ENCODE peak calls at places on chromosomes 11 and 22, in four cellular contexts. I is osteoblast; C is IMR-90; V is CD4-positive, alpha-beta memory T cell. H is an unnamed sample.

GRCh38 chr11:35943761-35944502 is at the start of gene LDLRAD3:
- DNase-seq in I (peak; percentile 98), C (peak; percentile 82), V (no peak), H (peak; percentile 63)

GRCh38 chr11:5288912-5289525 is 12.7 kb downstream of the OR51B4 start:
- DNase-seq in I (no peak), C (peak; percentile 44), V (no peak), H (no peak)

GRCh38 chr22:42919199-42919598 is 62.1 kb upstream of the ARFGAP3 start:
- DNase-seq in I (peak; percentile 39), C (no peak), V (no peak), H (no peak)

GRCh38 chr11:108394744-108395284 is 72.5 kb downstream of the C11orf65 start:
- DNase-seq in I (no peak), C (no peak), V (no peak), H (no peak)

GRCh38 chr22:43829904-43830851 is 18.1 kb upstream of the EFCAB6 start:
- DNase-seq in I (peak; percentile 95), C (peak; percentile 54), V (no peak), H (no peak)

GRCh38 chr11:33452806-33453205 is 195.6 kb downstream of the HIPK3 start:
- DNase-seq in I (peak; percentile 88), C (peak; percentile 94), V (no peak), H (no peak)

GRCh38 chr11:726278-726915 is 20.4 kb downstream of the EPS8L2 start:
- DNase-seq in I (peak; percentile 94), C (peak; percentile 26), V (peak; percentile 64), H (peak; percentile 50)

GRCh38 chr11:25065711-25066110 is 568.9 kb downstream of the LUZP2 start:
- DNase-seq in I (no peak), C (peak; percentile 78), V (no peak), H (no peak)

GRCh38 chr11:420911-421321 is 6.1 kb upstream of the SIGIRR start:
- DNase-seq in I (no peak), C (no peak), V (peak; percentile 30), H (no peak)

GRCh38 chr11:12581923-12582322 is 92.3 kb upstream of the TEAD1 start:
- DNase-seq in I (peak; percentile 82), C (peak; percentile 88), V (no peak), H (no peak)

GRCh38 chr11:9943346-9944110 is 279.7 kb downstream of the SWAP70 start:
- DNase-seq in I (peak; percentile 66), C (peak; percentile 97), V (no peak), H (no peak)

GRCh38 chr11:109697140-109697843 is 275.3 kb downstream of the C11orf87 start:
- DNase-seq in I (peak; percentile 1), C (peak; percentile 50), V (no peak), H (no peak)

GRCh38 chr11:29243616-29244015 is 773.2 kb downstream of the KCNA4 start:
- DNase-seq in I (no peak), C (peak; percentile 72), V (no peak), H (no peak)

GRCh38 chr11:132855516-132855915 is 676.8 kb downstream of the OPCML start:
- DNase-seq in I (no peak), C (no peak), V (no peak), H (no peak)

GRCh38 chr11:62142921-62143320 is 19.1 kb downstream of the INCENP start:
- DNase-seq in I (peak; percentile 76), C (no peak), V (no peak), H (no peak)

GRCh38 chr22:49503896-49504521 is 323.7 kb downstream of the BRD1 start:
- DNase-seq in I (no peak), C (no peak), V (no peak), H (no peak)

GRCh38 chr11:8019671-8020597 is 32.8 kb downstream of the EIF3F start:
- DNase-seq in I (peak; percentile 95), C (peak; percentile 40), V (peak; percentile 47), H (no peak)

GRCh38 chr11:134536219-134536618 is 124.2 kb upstream of the B3GAT1 start:
- DNase-seq in I (no peak), C (no peak), V (no peak), H (no peak)

GRCh38 chr11:7480132-7480531 is 5.2 kb upstream of the OLFML1 start:
- DNase-seq in I (no peak), C (no peak), V (no peak), H (no peak)

GRCh38 chr11:66349084-66349386 is 1.6 kb upstream of the B4GAT1 start:
- DNase-seq in I (no peak), C (no peak), V (no peak), H (no peak)

GRCh38 chr11:44870615-44871176 is 80.0 kb downstream of the TP53I11 start:
- DNase-seq in I (peak; percentile 58), C (no peak), V (no peak), H (no peak)

GRCh38 chr11:36300651-36301050 is 4.6 kb downstream of the PRR5L start:
- DNase-seq in I (no peak), C (peak; percentile 17), V (no peak), H (no peak)

GRCh38 chr22:50439314-50440250 is 35.3 kb downstream of the SBF1 start:
- DNase-seq in I (no peak), C (no peak), V (no peak), H (no peak)

GRCh38 chr11:58905716-58906547 is 33.4 kb upstream of the GLYATL1 start:
- DNase-seq in I (peak; percentile 84), C (peak; percentile 91), V (no peak), H (no peak)

GRCh38 chr11:103870821-103871309 is 165.6 kb upstream of the DDI1 start:
- DNase-seq in I (no peak), C (no peak), V (no peak), H (no peak)

GRCh38 chr22:18057568-18058209 is 20.1 kb upstream of the PEX26 start:
- DNase-seq in I (peak; percentile 97), C (peak; percentile 100), V (no peak), H (no peak)
- H3K27ac ChIP-seq in I (peak overlapping the region; percentile 14), C (no peak overlapping the region), V (no peak overlapping the region), H (no peak overlapping the region)

DNA sequence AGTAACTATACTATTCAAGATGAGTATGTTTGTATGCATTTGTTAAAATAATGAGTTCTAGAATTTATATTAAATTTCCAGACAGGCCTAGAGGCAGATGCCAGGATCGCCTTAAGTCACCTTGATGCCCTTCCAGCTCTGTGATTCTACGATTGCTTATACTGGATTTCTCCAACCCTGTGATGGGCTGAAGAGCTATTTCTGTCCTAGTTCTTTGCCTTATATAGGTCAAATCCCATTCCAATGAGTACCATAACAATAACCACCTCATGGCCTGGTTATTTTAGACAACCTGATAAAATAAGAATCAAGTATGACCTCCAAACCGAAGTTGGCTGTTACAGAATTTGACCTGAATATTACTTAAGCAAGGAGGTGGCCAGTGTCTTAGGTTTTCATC is 79.8 kb upstream of the BLID start:
- DNase-seq in I (no peak), C (no peak), V (no peak), H (no peak)
- H3K27ac ChIP-seq in I (peak overlapping the region; percentile 79), C (peak overlapping the region; percentile 79), V (no peak overlapping the region), H (no peak overlapping the region)

GRCh38 chr11:46920709-46921108 is 2.4 kb upstream of the LRP4 start:
- DNase-seq in I (peak; percentile 98), C (peak; percentile 100), V (no peak), H (no peak)
- H3K27ac ChIP-seq in I (peak overlapping the region; percentile 85), C (no peak overlapping the region), V (no peak overlapping the region), H (no peak overlapping the region)

DNA sequence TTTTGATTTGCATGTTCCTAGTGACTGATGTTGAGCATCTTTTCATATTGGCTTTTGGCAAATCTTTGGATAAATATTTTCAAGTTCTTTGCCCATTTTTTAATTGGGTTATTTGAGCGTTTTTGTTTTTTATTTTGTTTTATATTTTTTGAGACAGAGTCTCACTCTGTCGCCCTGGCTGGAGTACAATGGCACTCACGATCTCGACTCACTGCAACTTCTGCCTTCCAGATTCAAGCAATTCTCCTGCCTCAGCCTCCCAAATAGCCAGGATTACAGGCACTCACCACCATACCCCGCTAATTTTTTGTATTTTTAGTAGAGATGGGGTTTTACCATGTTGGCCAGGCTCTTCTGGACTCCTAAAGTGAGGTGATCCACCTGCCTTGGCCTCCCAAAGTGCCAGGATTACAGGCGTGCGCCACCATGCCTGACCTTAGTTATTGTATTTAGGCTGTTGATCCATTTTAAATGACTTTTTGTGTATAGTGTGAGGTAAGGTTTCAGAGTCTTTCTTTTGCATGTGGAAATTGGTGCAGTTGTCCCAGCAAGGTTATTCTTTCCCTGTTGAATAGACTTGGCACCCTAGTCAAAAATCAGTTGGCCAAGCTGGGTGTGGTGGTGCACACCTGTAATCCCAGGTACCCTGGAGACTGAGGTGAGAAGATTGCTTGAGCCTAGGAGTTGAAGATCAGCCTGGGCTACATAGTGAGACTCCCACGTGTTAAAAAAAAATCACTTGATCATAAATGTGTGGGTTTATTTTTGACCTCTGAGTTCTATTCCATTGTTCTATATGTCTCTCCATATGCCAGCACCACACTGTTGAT is 23.7 kb upstream of the AIFM3 start:
- DNase-seq in I (no peak), C (no peak), V (no peak), H (no peak)
- H3K27ac ChIP-seq in I (no peak overlapping the region), C (no peak overlapping the region), V (no peak overlapping the region), H (no peak overlapping the region)

GRCh38 chr22:37485714-37486223 is 415 bp downstream of the MFNG start:
- DNase-seq in I (peak; percentile 62), C (no peak), V (peak; percentile 50), H (peak; percentile 48)
- H3K27ac ChIP-seq in I (no peak overlapping the region), C (no peak overlapping the region), V (peak overlapping the region; percentile 85), H (peak overlapping the region; percentile 98)

DNA sequence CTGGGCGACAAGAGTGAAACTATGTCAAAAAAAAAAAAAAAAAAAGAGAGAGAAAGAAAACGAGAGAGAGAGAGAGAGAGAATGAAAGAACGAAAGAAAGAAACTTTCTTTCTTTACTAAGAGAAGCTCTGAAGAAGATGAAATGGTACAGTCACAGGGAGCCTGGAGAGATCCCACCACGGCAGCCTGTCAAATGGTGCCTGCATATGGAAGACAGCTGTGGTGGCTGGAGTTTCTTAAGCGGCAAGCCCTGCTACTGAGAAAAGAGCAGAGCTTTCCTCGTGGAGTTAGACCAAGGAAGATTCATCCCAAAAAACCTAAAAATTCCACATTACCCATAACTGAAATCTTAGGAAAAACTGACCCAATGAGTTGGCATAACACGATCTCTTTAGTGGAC is 66.7 kb downstream of the MICAL3 start:
- DNase-seq in I (no peak), C (peak; percentile 67), V (no peak), H (no peak)
- H3K27ac ChIP-seq in I (no peak overlapping the region), C (peak overlapping the region; percentile 49), V (no peak overlapping the region), H (no peak overlapping the region)

DNA sequence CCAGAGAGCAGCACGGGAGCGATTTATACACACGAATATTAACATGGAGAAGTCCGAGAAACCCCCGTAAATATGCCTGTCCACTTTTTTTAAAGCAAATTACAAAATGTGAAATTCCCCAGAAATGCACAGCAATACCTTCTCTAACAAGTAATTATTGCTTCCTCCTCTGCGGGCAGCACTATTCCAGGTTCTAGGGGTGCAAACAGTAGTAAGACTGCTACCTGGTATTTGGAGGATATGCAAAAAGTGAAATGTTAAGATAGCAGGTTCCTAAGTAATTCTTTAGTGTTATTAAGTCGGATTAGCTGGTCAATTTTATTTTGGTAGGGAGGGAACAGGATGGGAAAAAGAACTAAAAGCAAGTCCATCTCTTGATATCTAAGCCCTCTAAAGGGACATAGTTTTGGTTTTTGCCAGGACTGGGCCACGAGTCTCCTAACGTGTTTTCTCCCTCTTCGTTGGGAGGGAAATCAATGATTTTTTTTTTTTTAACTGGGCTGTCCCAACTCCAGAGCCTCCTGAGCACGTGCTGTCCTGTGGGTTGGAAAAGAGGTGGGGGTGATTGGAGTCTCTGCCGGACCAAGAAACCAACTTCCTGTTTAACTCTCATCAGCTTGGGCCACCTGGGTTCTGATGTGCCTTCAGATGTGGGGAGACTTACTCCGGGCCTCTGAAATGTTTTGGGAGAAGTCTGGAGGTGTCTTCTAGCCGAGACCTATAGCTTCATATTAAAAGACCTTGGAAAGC is 1.7 kb upstream of the XBP1 start:
- DNase-seq in I (peak; percentile 76), C (no peak), V (no peak), H (peak; percentile 80)
- H3K27ac ChIP-seq in I (peak overlapping the region; percentile 17), C (no peak overlapping the region), V (peak overlapping the region; percentile 23), H (peak overlapping the region; percentile 92)